ENCODE peak calls at places on chromosomes 6 and 20, in four cellular contexts. I is breast epithelium, Y is body of pancreas, A is A549. D is an unnamed sample.

GRCh38 chr6:138482816-138483215 is 16.5 kb downstream of the NHSL1 start:
- DNase-seq in Y (no peak), I (no peak), A (no peak), D (no peak)

GRCh38 chr6:169669889-169670288 is 31.9 kb downstream of the WDR27 start:
- DNase-seq in I (no peak), Y (no peak), A (no peak), D (no peak)

GRCh38 chr6:69456086-69456485 is 340.7 kb downstream of the LMBRD1 start:
- DNase-seq in I (no peak), Y (no peak), A (no peak), D (no peak)

GRCh38 chr6:150568560-150568959 is 31.1 kb upstream of the PLEKHG1 start:
- DNase-seq in A (no peak), I (no peak), Y (no peak), D (no peak)

GRCh38 chr20:20195011-20195705 is 142.8 kb downstream of the CFAP61 start:
- DNase-seq in A (no peak), Y (no peak), I (no peak), D (no peak)

GRCh38 chr6:91653954-91654843 is 1067.3 kb upstream of the MAP3K7 start:
- DNase-seq in I (no peak), Y (no peak), A (no peak), D (no peak)

GRCh38 chr20:15703171-15703911 is 869.9 kb downstream of the KIF16B start:
- DNase-seq in I (no peak), A (peak; percentile 36), Y (no peak), D (no peak)

GRCh38 chr6:106563614-106564013 is 65.7 kb downstream of the RTN4IP1 start:
- DNase-seq in Y (peak; percentile 26), I (no peak), A (no peak), D (no peak)

GRCh38 chr6:27582928-27583725 is 110.2 kb upstream of the ZNF184 start:
- DNase-seq in A (no peak), I (no peak), Y (peak; percentile 21), D (peak; percentile 65)

GRCh38 chr6:134195164-134195906 is 122.6 kb downstream of the SGK1 start:
- DNase-seq in Y (no peak), I (no peak), A (no peak), D (no peak)

GRCh38 chr6:156762547-156762946 is 14.6 kb upstream of the ARID1B start:
- DNase-seq in A (no peak), I (no peak), Y (no peak), D (no peak)

GRCh38 chr6:113879186-113880096 is 22.3 kb downstream of the MARCKS start:
- DNase-seq in I (peak; percentile 27), Y (peak; percentile 72), A (peak; percentile 48), D (no peak)

GRCh38 chr6:10595731-10596664 is 74.8 kb downstream of the GCNT2 start:
- DNase-seq in A (no peak), I (no peak), Y (no peak), D (no peak)

GRCh38 chr6:165846123-165846966 is 183.3 kb upstream of the PDE10A start:
- DNase-seq in A (no peak), I (no peak), Y (no peak), D (no peak)

GRCh38 chr6:165849539-165850430 is 186.7 kb upstream of the PDE10A start:
- DNase-seq in I (no peak), Y (no peak), A (no peak), D (no peak)

GRCh38 chr6:165847407-165848098 is 184.5 kb upstream of the PDE10A start:
- DNase-seq in Y (no peak), A (no peak), I (no peak), D (no peak)

GRCh38 chr6:165850434-165851019 is 187.5 kb upstream of the PDE10A start:
- DNase-seq in I (peak; percentile 71), Y (peak; percentile 80), A (peak; percentile 59), D (peak; percentile 85)

DNA sequence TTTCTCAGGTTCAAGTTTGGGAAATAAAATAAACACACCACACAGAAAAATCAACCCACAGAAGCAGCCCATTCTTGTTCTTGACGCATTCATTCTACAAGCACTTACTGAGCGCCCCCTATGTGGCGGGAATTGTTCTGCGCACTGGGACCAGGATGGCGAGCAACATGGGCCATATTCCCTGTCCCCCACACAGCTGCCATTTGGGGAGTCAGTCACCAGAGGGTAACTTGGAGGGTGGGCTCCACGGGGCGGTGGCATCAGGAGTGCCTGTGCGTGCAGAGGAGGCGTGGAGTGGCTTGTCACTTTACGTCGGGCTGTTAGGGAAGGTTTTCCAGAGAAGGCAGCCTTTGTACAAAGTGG is 185.0 kb upstream of the PDE10A start:
- DNase-seq in I (no peak), A (no peak), Y (no peak), D (no peak)
- TF ChIP-seq CTCF in I (no peak), A (no peak), Y (no peak), D (peak; percentile 49)

DNA sequence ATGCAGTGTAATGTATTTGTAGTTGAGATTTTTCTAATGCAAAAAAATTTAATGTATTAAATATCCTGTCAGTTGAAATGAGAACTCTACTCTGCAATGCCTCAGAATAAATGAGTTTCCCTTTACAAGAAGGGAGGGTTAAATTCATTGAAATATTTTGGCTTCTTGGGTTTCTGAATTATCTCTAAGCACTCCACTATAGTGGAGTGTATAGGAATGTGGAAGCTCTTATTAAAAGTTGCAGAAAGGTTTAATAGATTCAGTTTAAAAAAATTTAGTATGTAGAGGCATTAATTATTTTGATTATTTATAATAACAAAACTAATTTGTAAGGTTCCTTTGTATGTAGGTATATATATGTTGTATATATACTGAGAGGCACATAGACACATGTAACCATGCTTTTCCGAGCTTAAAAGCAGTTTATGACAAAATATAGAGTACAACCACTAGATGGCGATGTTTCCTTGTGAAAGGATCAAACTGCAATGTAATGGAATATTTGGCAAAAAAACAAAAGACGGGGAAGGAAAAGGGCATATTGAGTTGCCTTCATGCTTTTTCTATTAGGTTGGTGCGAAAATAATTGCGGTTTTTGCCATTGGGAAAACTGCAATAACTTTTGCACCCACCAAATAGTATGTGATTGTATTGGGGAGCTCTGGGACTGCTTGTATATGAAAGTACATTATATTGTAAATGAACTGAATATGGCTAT is 144.2 kb downstream of the MYO6 start:
- DNase-seq in I (no peak), Y (no peak), A (peak; percentile 5), D (no peak)
- TF ChIP-seq CTCF in I (peak; percentile 46), Y (peak; percentile 10), A (peak; percentile 68), D (peak; percentile 93)

GRCh38 chr20:32155017-32155965 is 45.8 kb downstream of the TM9SF4 start:
- DNase-seq in I (peak; percentile 55), Y (peak; percentile 68), A (peak; percentile 10), D (no peak)
- TF ChIP-seq CTCF in I (no peak), Y (no peak), A (no peak), D (no peak)

GRCh38 chr20:588476-588875 is 21.6 kb downstream of the TCF15 start:
- DNase-seq in A (no peak), I (no peak), Y (no peak), D (no peak)

GRCh38 chr20:584375-585301 is 25.5 kb downstream of the TCF15 start:
- DNase-seq in I (no peak), A (no peak), Y (no peak), D (no peak)

GRCh38 chr20:592506-592905 is 17.6 kb downstream of the TCF15 start:
- DNase-seq in I (no peak), Y (no peak), A (no peak), D (no peak)

GRCh38 chr20:591941-592340 is 18.2 kb downstream of the TCF15 start:
- DNase-seq in I (no peak), A (no peak), Y (no peak), D (no peak)

GRCh38 chr20:588932-589672 is 21.0 kb downstream of the TCF15 start:
- DNase-seq in A (no peak), Y (no peak), I (no peak), D (no peak)
- TF ChIP-seq CTCF in A (no peak), Y (no peak), I (no peak), D (no peak)

GRCh38 chr6:122790740-122791679 is 2.0 kb downstream of the SMPDL3A start:
- DNase-seq in I (no peak), Y (no peak), A (no peak), D (no peak)

GRCh38 chr6:122789078-122789861 is at the start of gene SMPDL3A:
- DNase-seq in I (peak; percentile 34), A (peak; percentile 41), Y (peak; percentile 83), D (peak; percentile 30)

GRCh38 chr6:122788663-122789062 is 395 bp upstream of the SMPDL3A start:
- DNase-seq in I (no peak), Y (no peak), A (no peak), D (no peak)

GRCh38 chr6:122788208-122788607 is 850 bp upstream of the SMPDL3A start:
- DNase-seq in A (no peak), Y (no peak), I (no peak), D (no peak)

DNA sequence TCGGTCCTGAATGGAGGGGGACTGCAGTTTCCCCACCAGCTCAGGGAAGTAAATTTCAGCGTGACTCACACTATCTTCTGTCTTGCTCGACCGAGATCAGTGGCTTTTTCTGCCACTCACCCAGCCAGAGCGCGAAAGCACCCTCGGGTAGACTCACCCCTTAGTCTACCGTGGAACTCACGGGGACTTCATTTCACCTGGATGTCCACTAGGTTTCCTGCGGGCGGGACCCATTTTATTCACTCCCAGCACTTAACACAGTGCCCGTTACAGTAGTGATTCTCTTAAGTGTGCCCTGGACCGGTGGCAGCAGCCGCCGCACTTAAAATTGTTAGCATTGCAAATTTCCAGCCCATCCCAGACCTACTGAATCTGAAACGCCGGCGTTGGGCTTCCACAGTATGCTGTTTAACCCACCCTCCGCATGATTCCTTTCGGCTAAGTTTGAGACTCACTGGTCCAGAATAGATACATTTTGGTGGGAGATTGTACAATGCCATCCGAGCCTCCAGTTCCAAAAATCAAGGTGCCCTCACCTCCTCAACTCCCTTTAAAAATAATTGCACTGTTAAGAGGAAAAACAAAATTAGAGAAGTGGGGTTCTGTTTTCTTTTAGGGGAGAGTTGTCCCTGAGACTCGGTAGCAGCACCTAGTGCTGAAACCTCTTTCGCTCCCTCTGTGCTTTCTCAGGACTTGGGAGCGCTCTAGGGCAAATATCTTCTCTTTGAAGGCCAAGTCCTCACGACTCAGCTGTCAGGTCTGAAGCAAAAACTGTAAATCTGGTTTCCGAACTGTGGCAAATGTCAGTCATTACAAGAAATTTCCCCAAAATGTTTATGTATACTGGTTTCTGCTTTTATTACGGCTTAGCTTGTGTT is 1.0 kb downstream of the SMPDL3A start:
- DNase-seq in I (peak; percentile 22), Y (peak; percentile 54), A (peak; percentile 46), D (no peak)
- TF ChIP-seq CTCF in I (no peak), Y (no peak), A (no peak), D (no peak)

GRCh38 chr6:6005467-6006427 is 978 bp downstream of the NRN1 start:
- DNase-seq in I (no peak), A (no peak), Y (no peak), D (no peak)

GRCh38 chr6:6008648-6009421 is 2.1 kb upstream of the NRN1 start:
- DNase-seq in I (no peak), A (peak; percentile 68), Y (peak; percentile 76), D (no peak)

GRCh38 chr6:6006428-6007310 is at the start of gene NRN1:
- DNase-seq in Y (no peak), I (no peak), A (no peak), D (no peak)

GRCh38 chr6:6008114-6008647 is 1.5 kb upstream of the NRN1 start:
- DNase-seq in I (no peak), A (no peak), Y (no peak), D (no peak)

GRCh38 chr6:6007311-6008113 is 787 bp upstream of the NRN1 start:
- DNase-seq in A (no peak), Y (peak; percentile 12), I (no peak), D (no peak)
- TF ChIP-seq CTCF in A (no peak), Y (no peak), I (no peak), D (no peak)